ENCODE peak calls at places on chromosomes 5 and 9, in four cellular contexts. One of them, this sample, is unnamed.

GRCh38 chr5:41246376-41246775 is 33.0 kb upstream of the C6 start:
- DNase-seq in mucosa of descending colon: no peak
- DNase-seq in IMR-90: peak; percentile 96
- DNase-seq in naive thymus-derived CD4-positive, alpha-beta T cell: no peak
- DNase-seq in this sample: no peak

GRCh38 chr5:7856855-7857254 is 5.9 kb upstream of the CFAP90 start:
- DNase-seq in mucosa of descending colon: no peak
- DNase-seq in IMR-90: peak; percentile 28
- DNase-seq in naive thymus-derived CD4-positive, alpha-beta T cell: no peak
- DNase-seq in this sample: no peak

GRCh38 chr9:14846871-14847311 is 63.3 kb downstream of the FREM1 start:
- DNase-seq in mucosa of descending colon: peak; percentile 69
- DNase-seq in IMR-90: peak; percentile 17
- DNase-seq in naive thymus-derived CD4-positive, alpha-beta T cell: peak; percentile 18
- DNase-seq in this sample: peak; percentile 50

GRCh38 chr9:91536211-91536691 is 112.6 kb upstream of the NFIL3 start:
- DNase-seq in mucosa of descending colon: peak; percentile 67
- DNase-seq in IMR-90: peak; percentile 90
- DNase-seq in naive thymus-derived CD4-positive, alpha-beta T cell: no peak
- DNase-seq in this sample: peak; percentile 2

GRCh38 chr5:146007973-146008372 is 71.6 kb downstream of the SH3RF2 start:
- DNase-seq in mucosa of descending colon: no peak
- DNase-seq in IMR-90: no peak
- DNase-seq in naive thymus-derived CD4-positive, alpha-beta T cell: no peak
- DNase-seq in this sample: no peak

GRCh38 chr9:87659534-87660419 is 66.1 kb upstream of the CTSL start:
- DNase-seq in mucosa of descending colon: no peak
- DNase-seq in IMR-90: no peak
- DNase-seq in naive thymus-derived CD4-positive, alpha-beta T cell: no peak
- DNase-seq in this sample: no peak

GRCh38 chr9:69454327-69454726 is 129.3 kb downstream of the ENTREP1 start:
- DNase-seq in mucosa of descending colon: no peak
- DNase-seq in IMR-90: no peak
- DNase-seq in naive thymus-derived CD4-positive, alpha-beta T cell: no peak
- DNase-seq in this sample: no peak

GRCh38 chr9:6922124-6922676 is 164.4 kb downstream of the KDM4C start:
- DNase-seq in mucosa of descending colon: no peak
- DNase-seq in IMR-90: no peak
- DNase-seq in naive thymus-derived CD4-positive, alpha-beta T cell: no peak
- DNase-seq in this sample: no peak

GRCh38 chr9:71638627-71639026 is 129.7 kb downstream of the CEMIP2 start:
- DNase-seq in mucosa of descending colon: no peak
- DNase-seq in IMR-90: no peak
- DNase-seq in naive thymus-derived CD4-positive, alpha-beta T cell: no peak
- DNase-seq in this sample: no peak

GRCh38 chr9:122374885-122375420 is 4.1 kb downstream of the PTGS1 start:
- DNase-seq in mucosa of descending colon: peak; percentile 83
- DNase-seq in IMR-90: peak; percentile 77
- DNase-seq in naive thymus-derived CD4-positive, alpha-beta T cell: no peak
- DNase-seq in this sample: peak; percentile 48

GRCh38 chr5:51556833-51557232 is 173.6 kb downstream of the ISL1 start:
- DNase-seq in mucosa of descending colon: no peak
- DNase-seq in IMR-90: no peak
- DNase-seq in naive thymus-derived CD4-positive, alpha-beta T cell: no peak
- DNase-seq in this sample: no peak

GRCh38 chr5:6371079-6371810 is 7.1 kb downstream of the MED10 start:
- DNase-seq in mucosa of descending colon: no peak
- DNase-seq in IMR-90: no peak
- DNase-seq in naive thymus-derived CD4-positive, alpha-beta T cell: no peak
- DNase-seq in this sample: no peak

GRCh38 chr5:67214713-67215591 is 18.4 kb upstream of the CD180 start:
- DNase-seq in mucosa of descending colon: peak; percentile 66
- DNase-seq in IMR-90: no peak
- DNase-seq in naive thymus-derived CD4-positive, alpha-beta T cell: no peak
- DNase-seq in this sample: peak; percentile 81

GRCh38 chr9:111078391-111079038 is 40.2 kb upstream of the LPAR1 start:
- DNase-seq in mucosa of descending colon: no peak
- DNase-seq in IMR-90: peak; percentile 58
- DNase-seq in naive thymus-derived CD4-positive, alpha-beta T cell: no peak
- DNase-seq in this sample: no peak

GRCh38 chr5:66828551-66829421 is 232.6 kb downstream of the MAST4 start:
- DNase-seq in mucosa of descending colon: peak; percentile 35
- DNase-seq in IMR-90: peak; percentile 71
- DNase-seq in naive thymus-derived CD4-positive, alpha-beta T cell: peak; percentile 14
- DNase-seq in this sample: peak; percentile 84

GRCh38 chr5:59905217-59905616 is 11.7 kb upstream of the PDE4D start:
- DNase-seq in mucosa of descending colon: no peak
- DNase-seq in IMR-90: no peak
- DNase-seq in naive thymus-derived CD4-positive, alpha-beta T cell: no peak
- DNase-seq in this sample: no peak

GRCh38 chr5:143931389-143931984 is 119.5 kb downstream of the HMHB1 start:
- DNase-seq in mucosa of descending colon: no peak
- DNase-seq in IMR-90: no peak
- DNase-seq in naive thymus-derived CD4-positive, alpha-beta T cell: no peak
- DNase-seq in this sample: peak; percentile 78

GRCh38 chr5:97854871-97855762 is 672.1 kb upstream of the RIOK2 start:
- DNase-seq in mucosa of descending colon: no peak
- DNase-seq in IMR-90: peak; percentile 72
- DNase-seq in naive thymus-derived CD4-positive, alpha-beta T cell: no peak
- DNase-seq in this sample: no peak

GRCh38 chr9:95508968-95509850 is 7.6 kb downstream of the PTCH1 start:
- DNase-seq in mucosa of descending colon: peak; percentile 81
- DNase-seq in IMR-90: peak; percentile 92
- DNase-seq in naive thymus-derived CD4-positive, alpha-beta T cell: peak; percentile 20
- DNase-seq in this sample: peak; percentile 89

GRCh38 chr5:6525910-6526309 is 77.3 kb downstream of the UBE2QL1 start:
- DNase-seq in mucosa of descending colon: no peak
- DNase-seq in IMR-90: peak; percentile 1
- DNase-seq in naive thymus-derived CD4-positive, alpha-beta T cell: no peak
- DNase-seq in this sample: peak; percentile 52

GRCh38 chr5:135239461-135240282 is 159.4 kb downstream of the MACROH2A1 start:
- DNase-seq in mucosa of descending colon: no peak
- DNase-seq in IMR-90: peak; percentile 85
- DNase-seq in naive thymus-derived CD4-positive, alpha-beta T cell: no peak
- DNase-seq in this sample: peak; percentile 60

GRCh38 chr9:17900604-17901003 is 321.7 kb downstream of the SH3GL2 start:
- DNase-seq in mucosa of descending colon: no peak
- DNase-seq in IMR-90: peak; percentile 10
- DNase-seq in naive thymus-derived CD4-positive, alpha-beta T cell: no peak
- DNase-seq in this sample: no peak

GRCh38 chr5:40841068-40841805 is at the start of gene CARD6:
- DNase-seq in mucosa of descending colon: no peak
- DNase-seq in IMR-90: peak; percentile 31
- DNase-seq in naive thymus-derived CD4-positive, alpha-beta T cell: no peak
- DNase-seq in this sample: peak; percentile 14

GRCh38 chr5:38738898-38739743 is 106.7 kb upstream of the OSMR start:
- DNase-seq in mucosa of descending colon: no peak
- DNase-seq in IMR-90: no peak
- DNase-seq in naive thymus-derived CD4-positive, alpha-beta T cell: no peak
- DNase-seq in this sample: no peak

GRCh38 chr5:76337949-76338589 is 65.0 kb upstream of the IQGAP2 start:
- DNase-seq in mucosa of descending colon: peak; percentile 51
- DNase-seq in IMR-90: peak; percentile 47
- DNase-seq in naive thymus-derived CD4-positive, alpha-beta T cell: no peak
- DNase-seq in this sample: peak; percentile 77

GRCh38 chr9:115369322-115369957 is 251.5 kb upstream of the TNC start:
- DNase-seq in mucosa of descending colon: no peak
- DNase-seq in IMR-90: peak; percentile 91
- DNase-seq in naive thymus-derived CD4-positive, alpha-beta T cell: no peak
- DNase-seq in this sample: no peak

GRCh38 chr9:137689745-137690529 is 71.1 kb downstream of the EHMT1 start:
- DNase-seq in mucosa of descending colon: no peak
- DNase-seq in IMR-90: peak; percentile 76
- DNase-seq in naive thymus-derived CD4-positive, alpha-beta T cell: no peak
- DNase-seq in this sample: no peak

GRCh38 chr5:94243612-94244011 is 374.8 kb downstream of the KIAA0825 start:
- DNase-seq in mucosa of descending colon: no peak
- DNase-seq in IMR-90: peak; percentile 54
- DNase-seq in naive thymus-derived CD4-positive, alpha-beta T cell: no peak
- DNase-seq in this sample: no peak

GRCh38 chr5:168624850-168625357 is 45.7 kb upstream of the PANK3 start:
- DNase-seq in mucosa of descending colon: no peak
- DNase-seq in IMR-90: no peak
- DNase-seq in naive thymus-derived CD4-positive, alpha-beta T cell: no peak
- DNase-seq in this sample: no peak

GRCh38 chr5:142861011-142861410 is 90.8 kb downstream of the ARHGAP26 start:
- DNase-seq in mucosa of descending colon: no peak
- DNase-seq in IMR-90: no peak
- DNase-seq in naive thymus-derived CD4-positive, alpha-beta T cell: no peak
- DNase-seq in this sample: no peak

GRCh38 chr5:77168884-77169254 is 41.6 kb upstream of the PDE8B start:
- DNase-seq in mucosa of descending colon: peak; percentile 68
- DNase-seq in IMR-90: no peak
- DNase-seq in naive thymus-derived CD4-positive, alpha-beta T cell: no peak
- DNase-seq in this sample: peak; percentile 81

GRCh38 chr5:92402045-92402444 is 1018.9 kb upstream of the ARRDC3 start:
- DNase-seq in mucosa of descending colon: no peak
- DNase-seq in IMR-90: peak; percentile 62
- DNase-seq in naive thymus-derived CD4-positive, alpha-beta T cell: no peak
- DNase-seq in this sample: no peak

GRCh38 chr5:176952531-176953193 is 53.5 kb upstream of the HK3 start:
- DNase-seq in mucosa of descending colon: no peak
- DNase-seq in IMR-90: no peak
- DNase-seq in naive thymus-derived CD4-positive, alpha-beta T cell: no peak
- DNase-seq in this sample: no peak

GRCh38 chr9:116495725-116496124 is 191.4 kb upstream of the TRIM32 start:
- DNase-seq in mucosa of descending colon: no peak
- DNase-seq in IMR-90: no peak
- DNase-seq in naive thymus-derived CD4-positive, alpha-beta T cell: no peak
- DNase-seq in this sample: no peak

GRCh38 chr5:171201285-171201684 is 107.8 kb upstream of the TLX3 start:
- DNase-seq in mucosa of descending colon: no peak
- DNase-seq in IMR-90: peak; percentile 2
- DNase-seq in naive thymus-derived CD4-positive, alpha-beta T cell: no peak
- DNase-seq in this sample: no peak

GRCh38 chr9:125176632-125177031 is 13.0 kb downstream of the PPP6C start:
- DNase-seq in mucosa of descending colon: no peak
- DNase-seq in IMR-90: no peak
- DNase-seq in naive thymus-derived CD4-positive, alpha-beta T cell: no peak
- DNase-seq in this sample: no peak

GRCh38 chr5:56918054-56918453 is 8.7 kb downstream of the SETD9 start:
- DNase-seq in mucosa of descending colon: peak; percentile 43
- DNase-seq in IMR-90: no peak
- DNase-seq in naive thymus-derived CD4-positive, alpha-beta T cell: no peak
- DNase-seq in this sample: no peak

DNA sequence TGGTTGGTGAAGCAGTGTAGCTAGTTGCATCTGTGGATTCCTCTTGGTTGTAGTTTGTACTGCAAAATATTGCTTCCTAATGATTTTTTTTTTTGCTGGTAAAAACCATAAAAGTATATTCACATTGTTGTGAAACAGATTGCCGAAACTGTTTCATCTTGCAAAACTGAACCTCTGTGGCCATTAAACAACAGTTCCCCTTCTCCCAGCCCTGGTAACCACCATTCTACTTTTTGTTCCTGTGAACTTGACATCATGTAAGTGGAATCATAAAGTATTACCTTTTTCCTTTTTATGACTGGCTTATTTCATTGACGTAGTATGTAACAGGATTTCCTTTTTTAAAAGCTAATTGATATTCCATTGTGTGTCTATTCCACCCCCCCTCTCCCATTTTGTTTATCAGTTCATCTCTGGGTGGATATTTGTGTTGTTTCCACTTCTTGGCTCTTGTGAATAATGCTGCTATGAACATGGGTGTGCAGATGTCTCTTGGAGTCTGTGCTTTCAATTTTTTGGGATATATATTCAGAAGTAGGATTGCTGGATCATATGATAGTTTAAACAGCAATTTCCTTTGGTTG is 11.8 kb downstream of the SUB1 start:
- DNase-seq in mucosa of descending colon: no peak
- DNase-seq in IMR-90: no peak
- DNase-seq in naive thymus-derived CD4-positive, alpha-beta T cell: no peak
- DNase-seq in this sample: no peak
- H3K4me1 ChIP-seq in mucosa of descending colon: peaks cover 23% of the 10 kb centered on the region
- H3K4me1 ChIP-seq in IMR-90: peaks cover 1% of the 10 kb centered on the region
- H3K4me1 ChIP-seq in naive thymus-derived CD4-positive, alpha-beta T cell: peaks cover 33% of the 10 kb centered on the region
- H3K4me1 ChIP-seq in this sample: peaks cover 5% of the 10 kb centered on the region

GRCh38 chr5:78598973-78599372 is 49.6 kb downstream of the LHFPL2 start:
- DNase-seq in mucosa of descending colon: no peak
- DNase-seq in IMR-90: no peak
- DNase-seq in naive thymus-derived CD4-positive, alpha-beta T cell: no peak
- DNase-seq in this sample: no peak
- H3K4me1 ChIP-seq in mucosa of descending colon: peaks cover 25% of the 10 kb centered on the region
- H3K4me1 ChIP-seq in IMR-90: peaks cover 27% of the 10 kb centered on the region
- H3K4me1 ChIP-seq in naive thymus-derived CD4-positive, alpha-beta T cell: no peaks in the 10 kb centered on the region
- H3K4me1 ChIP-seq in this sample: peaks cover 27% of the 10 kb centered on the region

DNA sequence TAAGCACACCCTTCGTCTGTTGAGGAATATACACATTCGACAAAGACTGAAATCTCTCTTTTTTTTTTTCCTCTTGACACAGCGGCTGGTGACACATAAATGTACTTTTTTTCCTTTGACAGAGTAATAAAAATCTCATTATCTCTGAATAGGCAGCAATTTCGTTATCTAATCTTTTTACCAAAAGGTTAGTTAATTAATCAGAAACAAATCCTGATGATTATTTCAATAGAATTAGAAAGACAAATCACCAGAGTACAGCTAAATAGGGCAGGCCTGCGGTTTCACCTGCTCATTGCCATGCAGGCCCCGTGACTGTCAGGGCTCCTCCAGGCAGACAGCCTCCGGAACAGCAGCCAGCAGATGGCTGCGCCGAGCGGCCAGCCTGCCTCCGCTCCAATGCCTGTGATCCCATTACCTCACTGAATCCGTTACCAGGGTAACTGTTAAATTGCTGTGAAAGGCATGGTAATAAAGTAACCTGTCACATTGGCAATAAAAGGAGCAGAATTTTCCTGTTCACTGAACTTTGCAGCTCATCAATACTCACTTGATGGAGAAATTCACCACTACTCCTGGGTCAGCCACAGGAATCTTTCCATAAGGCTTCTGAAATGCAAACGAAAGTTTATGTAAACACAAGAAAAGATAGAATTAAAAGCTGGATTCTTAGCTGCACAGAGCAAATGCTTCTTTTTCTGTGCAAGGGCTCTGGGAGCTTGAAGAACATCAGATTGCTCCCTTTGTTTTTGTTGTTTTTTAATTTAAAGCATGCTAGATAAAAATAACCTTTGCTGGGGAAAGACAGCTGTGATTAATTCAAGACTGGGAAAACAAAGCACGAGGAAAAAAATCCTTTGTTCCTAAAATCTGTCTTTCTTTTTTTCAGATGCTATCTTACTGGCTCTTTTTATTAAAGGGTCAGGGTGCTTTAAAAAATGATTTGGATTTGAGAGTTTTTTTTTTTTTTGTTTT is 666.4 kb upstream of the ZNF608 start:
- DNase-seq in mucosa of descending colon: peak; percentile 83
- DNase-seq in IMR-90: peak; percentile 91
- DNase-seq in naive thymus-derived CD4-positive, alpha-beta T cell: no peak
- DNase-seq in this sample: peak; percentile 78
- H3K4me1 ChIP-seq in mucosa of descending colon: peaks cover 44% of the 10 kb centered on the region
- H3K4me1 ChIP-seq in IMR-90: peaks cover 20% of the 10 kb centered on the region
- H3K4me1 ChIP-seq in naive thymus-derived CD4-positive, alpha-beta T cell: no peaks in the 10 kb centered on the region
- H3K4me1 ChIP-seq in this sample: peaks cover 31% of the 10 kb centered on the region

GRCh38 chr9:38062498-38063362 is 6.3 kb downstream of the SHB start:
- DNase-seq in mucosa of descending colon: no peak
- DNase-seq in IMR-90: peak; percentile 84
- DNase-seq in naive thymus-derived CD4-positive, alpha-beta T cell: no peak
- DNase-seq in this sample: no peak
- H3K4me1 ChIP-seq in mucosa of descending colon: peaks cover 32% of the 10 kb centered on the region
- H3K4me1 ChIP-seq in IMR-90: peaks cover 51% of the 10 kb centered on the region
- H3K4me1 ChIP-seq in naive thymus-derived CD4-positive, alpha-beta T cell: peaks cover 10% of the 10 kb centered on the region
- H3K4me1 ChIP-seq in this sample: peaks cover 29% of the 10 kb centered on the region